ENCODE peak calls at places on chromosomes 3 and 15, in six cellular contexts. Z is GM20000, M is foreskin fibroblast, I is mucosa of descending colon, T is lower leg skin, B is RWPE1. K is an unnamed sample.

GRCh38 chr15:89587955-89588354 is 12.7 kb downstream of the TICRR start:
- DNase-seq in M (peak; percentile 70), I (no peak), B (peak; percentile 41), Z (no peak), T (no peak), K (no peak)

GRCh38 chr15:37014137-37014536 is 86.2 kb downstream of the MEIS2 start:
- DNase-seq in I (no peak), M (no peak), Z (no peak), B (no peak), T (no peak), K (no peak)

GRCh38 chr3:55544219-55544618 is 57.1 kb upstream of the WNT5A start:
- DNase-seq in T (no peak), Z (no peak), I (no peak), B (no peak), M (no peak), K (no peak)

GRCh38 chr15:51801391-51801835 is 28.0 kb upstream of the TMOD3 start:
- DNase-seq in T (no peak), B (peak; percentile 26), M (peak; percentile 42), I (no peak), Z (peak; percentile 15), K (peak; percentile 24)

GRCh38 chr15:101148166-101148880 is 103.5 kb downstream of the CHSY1 start:
- DNase-seq in M (no peak), Z (peak; percentile 49), B (no peak), T (no peak), I (no peak), K (no peak)

GRCh38 chr3:121621491-121621890 is 28.3 kb downstream of the FBXO40 start:
- DNase-seq in M (no peak), B (no peak), T (peak; percentile 80), Z (no peak), I (no peak), K (no peak)

GRCh38 chr3:105899528-105899927 is 30.7 kb upstream of the CBLB start:
- DNase-seq in I (no peak), M (peak; percentile 84), T (no peak), Z (no peak), B (peak; percentile 25), K (no peak)

GRCh38 chr3:107966261-107966660 is 124.6 kb downstream of the CD47 start:
- DNase-seq in T (no peak), B (no peak), Z (no peak), M (no peak), I (no peak), K (no peak)

GRCh38 chr3:50401973-50402372 is 42.7 kb upstream of the TMEM115 start:
- DNase-seq in T (no peak), B (no peak), I (no peak), M (no peak), Z (no peak), K (no peak)

GRCh38 chr15:38458646-38459045 is 4.7 kb downstream of the FAM98B start:
- DNase-seq in T (no peak), M (no peak), B (no peak), I (no peak), Z (no peak), K (no peak)

GRCh38 chr3:111582114-111582461 is 13.1 kb downstream of the ZBED2 start:
- DNase-seq in M (peak; percentile 79), T (no peak), B (peak; percentile 88), Z (no peak), I (no peak), K (no peak)

GRCh38 chr15:88805031-88805780 is 2.0 kb downstream of the ACAN start:
- DNase-seq in M (no peak), Z (no peak), T (no peak), I (no peak), B (no peak), K (no peak)

GRCh38 chr3:13301295-13301987 is 118.7 kb downstream of the NUP210 start:
- DNase-seq in I (no peak), M (peak; percentile 51), Z (peak; percentile 59), B (peak; percentile 64), T (no peak), K (peak; percentile 53)

GRCh38 chr3:14590594-14590993 is 50.5 kb upstream of the GRIP2 start:
- DNase-seq in I (no peak), B (no peak), Z (no peak), T (no peak), M (no peak), K (no peak)

GRCh38 chr3:113297281-113297680 is 85.9 kb downstream of the BOC start:
- DNase-seq in M (no peak), I (no peak), B (no peak), T (no peak), Z (no peak), K (no peak)

DNA sequence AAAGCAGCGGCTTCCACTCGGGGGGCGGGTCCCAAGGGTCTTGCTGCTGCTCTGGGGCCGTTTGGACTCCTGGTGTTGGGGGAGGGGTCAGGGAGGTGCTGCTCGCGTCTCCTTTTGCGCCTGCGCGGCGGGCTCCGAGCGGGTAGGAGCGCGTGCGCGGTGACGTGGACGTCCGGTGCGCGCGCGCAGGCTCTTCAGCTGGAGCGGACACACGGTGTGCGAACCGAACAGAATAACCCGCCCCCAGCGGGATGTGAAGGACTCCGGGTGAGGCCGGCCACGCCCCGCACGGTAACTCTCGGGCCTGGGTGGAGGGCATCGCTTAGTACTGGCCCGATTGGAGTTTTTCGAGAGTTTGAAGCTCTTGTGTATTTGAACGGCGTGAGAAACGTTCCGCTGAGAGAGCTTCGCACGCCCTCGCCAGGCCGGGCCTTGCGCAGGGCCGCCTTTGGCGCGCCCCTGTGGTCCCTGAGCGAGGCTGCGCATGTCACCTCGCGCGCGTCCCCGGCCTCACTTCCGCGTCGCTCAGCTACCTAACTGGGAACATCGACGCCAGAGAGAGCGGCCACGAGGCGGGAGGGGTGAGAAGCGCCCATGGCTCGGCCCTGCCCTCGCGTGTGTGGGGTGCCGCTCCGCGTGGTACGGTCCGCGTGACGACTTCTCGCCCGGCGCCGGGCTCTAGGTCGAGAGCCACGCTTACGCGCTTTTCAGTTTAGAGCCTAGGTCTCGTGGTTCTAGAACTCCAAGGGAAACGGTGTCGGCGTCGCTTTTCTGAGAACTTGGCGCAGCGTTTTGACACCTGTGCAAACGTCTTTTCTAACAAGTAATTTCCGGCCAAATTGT is at the start of gene MGA:
- DNase-seq in T (peak; percentile 97), B (peak; percentile 97), M (peak; percentile 97), Z (peak; percentile 92), I (peak; percentile 93), K (peak; percentile 93)
- TF ChIP-seq CTCF in T (no peak), B (peak; percentile 30), M (no peak), Z (no peak), I (no peak), K (peak; percentile 18)

GRCh38 chr3:25465266-25465860 is 37.3 kb downstream of the RARB start:
- DNase-seq in T (no peak), B (no peak), I (no peak), M (no peak), Z (no peak), K (no peak)

GRCh38 chr3:25472153-25472552 is 44.1 kb downstream of the RARB start:
- DNase-seq in B (no peak), M (no peak), T (no peak), I (no peak), Z (no peak), K (no peak)

GRCh38 chr3:25471081-25471768 is 43.2 kb downstream of the RARB start:
- DNase-seq in T (no peak), Z (no peak), M (no peak), I (no peak), B (no peak), K (no peak)

GRCh38 chr3:25469609-25470008 is 41.5 kb downstream of the RARB start:
- DNase-seq in B (no peak), T (no peak), M (no peak), Z (no peak), I (no peak), K (no peak)

GRCh38 chr3:25468866-25469319 is 40.8 kb downstream of the RARB start:
- DNase-seq in B (no peak), Z (no peak), T (peak; percentile 92), M (peak; percentile 77), I (peak; percentile 29), K (no peak)
- TF ChIP-seq CTCF in B (no peak), Z (no peak), T (no peak), M (peak; percentile 8), I (no peak), K (no peak)

DNA sequence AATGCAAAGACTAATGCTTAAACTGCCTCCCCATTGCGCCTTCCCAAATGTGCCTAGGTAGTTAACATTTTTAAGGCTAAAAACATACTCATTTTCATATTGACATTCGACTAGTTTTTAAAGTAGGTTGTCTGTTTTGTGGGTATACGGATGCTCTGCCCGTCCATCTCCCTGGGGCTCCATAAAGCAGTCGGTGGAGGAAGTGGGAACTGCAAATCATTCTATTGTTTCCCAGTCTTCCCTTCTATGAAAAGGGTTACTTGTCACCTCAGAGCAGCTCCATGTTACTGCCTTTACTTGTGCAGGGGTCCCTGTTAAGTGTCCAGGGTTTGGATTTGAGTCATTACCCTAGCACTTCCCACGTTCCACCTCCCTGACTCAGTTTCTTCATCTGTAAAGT is 10.9 kb downstream of the CHCHD6 start:
- DNase-seq in T (peak; percentile 25), B (no peak), I (no peak), M (no peak), Z (no peak), K (no peak)
- TF ChIP-seq CTCF in T (no peak), B (no peak), I (no peak), M (no peak), Z (no peak), K (no peak)

GRCh38 chr15:61116830-61117229 is 112.3 kb downstream of the RORA start:
- DNase-seq in I (no peak), M (no peak), B (no peak), T (no peak), Z (no peak), K (no peak)

GRCh38 chr15:61106886-61107285 is 122.2 kb downstream of the RORA start:
- DNase-seq in B (no peak), M (no peak), Z (no peak), I (no peak), T (no peak), K (no peak)

GRCh38 chr15:61115679-61116078 is 113.4 kb downstream of the RORA start:
- DNase-seq in I (no peak), B (no peak), M (no peak), Z (no peak), T (no peak), K (no peak)

GRCh38 chr15:61115241-61115640 is 113.9 kb downstream of the RORA start:
- DNase-seq in T (no peak), B (no peak), Z (no peak), M (peak; percentile 17), I (no peak), K (no peak)

DNA sequence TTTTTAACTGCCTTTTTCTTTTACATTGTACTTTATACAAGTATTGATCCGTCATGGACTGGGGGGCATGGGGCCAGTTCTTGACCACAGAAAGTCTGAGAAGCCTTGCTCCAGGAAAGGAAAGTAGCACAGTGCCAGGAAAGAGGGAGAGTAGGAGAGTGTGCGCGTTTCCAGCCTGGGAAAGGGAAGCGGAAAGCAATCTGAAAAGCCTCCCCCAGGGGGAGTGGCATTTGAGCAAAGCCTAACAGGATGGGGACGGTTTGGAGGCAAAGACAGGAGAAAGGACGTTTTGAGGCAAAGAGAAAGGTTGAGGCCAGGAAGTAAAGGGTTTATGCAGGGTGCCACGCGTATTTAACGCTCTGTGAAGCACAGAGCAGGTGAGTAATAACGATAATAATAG is 116.9 kb downstream of the RORA start:
- DNase-seq in M (no peak), B (no peak), I (no peak), Z (no peak), T (no peak), K (no peak)
- TF ChIP-seq CTCF in M (no peak), B (no peak), I (no peak), Z (no peak), T (no peak), K (no peak)

K was measured in GM10248.